ENCODE peak calls at places on chromosome 9, in six cellular contexts. One of them, this sample, is unnamed.

GRCh38 chr9:71729816-71730526 is 38.3 kb downstream of the CEMIP2 start:
- DNase-seq in cardiac muscle cell: no peak
- DNase-seq in activated CD8-positive, alpha-beta memory T cell treated with anti-CD3 and anti-CD28 coated beads for 24 hours: no peak
- DNase-seq in iris pigment epithelial cell: no peak
- DNase-seq in NCI-H2081: no peak
- DNase-seq in activated naive CD8-positive, alpha-beta T cell treated with anti-CD3 and anti-CD28 coated beads, Interleukin-2, amount 50 U/mL, for 24 hours: no peak
- DNase-seq in this sample: no peak

GRCh38 chr9:71767421-71768321 is 642 bp downstream of the CEMIP2 start:
- DNase-seq in activated naive CD8-positive, alpha-beta T cell treated with anti-CD3 and anti-CD28 coated beads, Interleukin-2, amount 50 U/mL, for 24 hours: no peak
- DNase-seq in iris pigment epithelial cell: peak
- DNase-seq in cardiac muscle cell: peak
- DNase-seq in activated CD8-positive, alpha-beta memory T cell treated with anti-CD3 and anti-CD28 coated beads for 24 hours: no peak
- DNase-seq in NCI-H2081: no peak
- DNase-seq in this sample: peak

GRCh38 chr9:120390637-120391190 is 189.3 kb downstream of the CDK5RAP2 start:
- DNase-seq in iris pigment epithelial cell: no peak
- DNase-seq in NCI-H2081: no peak
- DNase-seq in activated naive CD8-positive, alpha-beta T cell treated with anti-CD3 and anti-CD28 coated beads, Interleukin-2, amount 50 U/mL, for 24 hours: no peak
- DNase-seq in activated CD8-positive, alpha-beta memory T cell treated with anti-CD3 and anti-CD28 coated beads for 24 hours: no peak
- DNase-seq in cardiac muscle cell: no peak
- DNase-seq in this sample: no peak

GRCh38 chr9:1005043-1005667 is 28.7 kb downstream of the DMRT3 start:
- DNase-seq in iris pigment epithelial cell: peak
- DNase-seq in activated CD8-positive, alpha-beta memory T cell treated with anti-CD3 and anti-CD28 coated beads for 24 hours: no peak
- DNase-seq in activated naive CD8-positive, alpha-beta T cell treated with anti-CD3 and anti-CD28 coated beads, Interleukin-2, amount 50 U/mL, for 24 hours: no peak
- DNase-seq in NCI-H2081: peak
- DNase-seq in cardiac muscle cell: peak
- DNase-seq in this sample: peak

GRCh38 chr9:80951675-80952074 is 737.7 kb downstream of the TLE1 start:
- DNase-seq in NCI-H2081: no peak
- DNase-seq in activated CD8-positive, alpha-beta memory T cell treated with anti-CD3 and anti-CD28 coated beads for 24 hours: no peak
- DNase-seq in iris pigment epithelial cell: peak
- DNase-seq in cardiac muscle cell: no peak
- DNase-seq in activated naive CD8-positive, alpha-beta T cell treated with anti-CD3 and anti-CD28 coated beads, Interleukin-2, amount 50 U/mL, for 24 hours: no peak
- DNase-seq in this sample: peak

GRCh38 chr9:123362856-123363255 is 6.9 kb downstream of the CRB2 start:
- DNase-seq in activated CD8-positive, alpha-beta memory T cell treated with anti-CD3 and anti-CD28 coated beads for 24 hours: no peak
- DNase-seq in activated naive CD8-positive, alpha-beta T cell treated with anti-CD3 and anti-CD28 coated beads, Interleukin-2, amount 50 U/mL, for 24 hours: no peak
- DNase-seq in NCI-H2081: no peak
- DNase-seq in iris pigment epithelial cell: no peak
- DNase-seq in cardiac muscle cell: no peak
- DNase-seq in this sample: no peak

GRCh38 chr9:16004613-16005012 is 451.8 kb downstream of the CCDC171 start:
- DNase-seq in NCI-H2081: no peak
- DNase-seq in iris pigment epithelial cell: no peak
- DNase-seq in activated CD8-positive, alpha-beta memory T cell treated with anti-CD3 and anti-CD28 coated beads for 24 hours: no peak
- DNase-seq in cardiac muscle cell: no peak
- DNase-seq in activated naive CD8-positive, alpha-beta T cell treated with anti-CD3 and anti-CD28 coated beads, Interleukin-2, amount 50 U/mL, for 24 hours: no peak
- DNase-seq in this sample: no peak

GRCh38 chr9:123453904-123454321 is 97.9 kb downstream of the CRB2 start:
- DNase-seq in iris pigment epithelial cell: no peak
- DNase-seq in activated naive CD8-positive, alpha-beta T cell treated with anti-CD3 and anti-CD28 coated beads, Interleukin-2, amount 50 U/mL, for 24 hours: no peak
- DNase-seq in cardiac muscle cell: no peak
- DNase-seq in activated CD8-positive, alpha-beta memory T cell treated with anti-CD3 and anti-CD28 coated beads for 24 hours: no peak
- DNase-seq in NCI-H2081: peak
- DNase-seq in this sample: no peak

GRCh38 chr9:121771418-121771817 is 120.0 kb downstream of the DAB2IP start:
- DNase-seq in activated CD8-positive, alpha-beta memory T cell treated with anti-CD3 and anti-CD28 coated beads for 24 hours: no peak
- DNase-seq in cardiac muscle cell: no peak
- DNase-seq in NCI-H2081: no peak
- DNase-seq in activated naive CD8-positive, alpha-beta T cell treated with anti-CD3 and anti-CD28 coated beads, Interleukin-2, amount 50 U/mL, for 24 hours: no peak
- DNase-seq in iris pigment epithelial cell: no peak
- DNase-seq in this sample: no peak

GRCh38 chr9:137162505-137163100 is 7.2 kb downstream of the LRRC26 start:
- DNase-seq in iris pigment epithelial cell: no peak
- DNase-seq in activated CD8-positive, alpha-beta memory T cell treated with anti-CD3 and anti-CD28 coated beads for 24 hours: no peak
- DNase-seq in NCI-H2081: no peak
- DNase-seq in activated naive CD8-positive, alpha-beta T cell treated with anti-CD3 and anti-CD28 coated beads, Interleukin-2, amount 50 U/mL, for 24 hours: no peak
- DNase-seq in cardiac muscle cell: peak
- DNase-seq in this sample: no peak

GRCh38 chr9:136520053-136520540 is 25.8 kb downstream of the NOTCH1 start:
- DNase-seq in iris pigment epithelial cell: no peak
- DNase-seq in NCI-H2081: no peak
- DNase-seq in cardiac muscle cell: no peak
- DNase-seq in activated naive CD8-positive, alpha-beta T cell treated with anti-CD3 and anti-CD28 coated beads, Interleukin-2, amount 50 U/mL, for 24 hours: no peak
- DNase-seq in activated CD8-positive, alpha-beta memory T cell treated with anti-CD3 and anti-CD28 coated beads for 24 hours: no peak
- DNase-seq in this sample: no peak

GRCh38 chr9:96217358-96217755 is 84.6 kb downstream of the HSD17B3 start:
- DNase-seq in activated naive CD8-positive, alpha-beta T cell treated with anti-CD3 and anti-CD28 coated beads, Interleukin-2, amount 50 U/mL, for 24 hours: no peak
- DNase-seq in cardiac muscle cell: peak
- DNase-seq in iris pigment epithelial cell: no peak
- DNase-seq in NCI-H2081: no peak
- DNase-seq in activated CD8-positive, alpha-beta memory T cell treated with anti-CD3 and anti-CD28 coated beads for 24 hours: no peak
- DNase-seq in this sample: no peak

GRCh38 chr9:26326473-26327044 is 566.0 kb downstream of the CAAP1 start:
- DNase-seq in NCI-H2081: peak
- DNase-seq in iris pigment epithelial cell: peak
- DNase-seq in activated CD8-positive, alpha-beta memory T cell treated with anti-CD3 and anti-CD28 coated beads for 24 hours: no peak
- DNase-seq in activated naive CD8-positive, alpha-beta T cell treated with anti-CD3 and anti-CD28 coated beads, Interleukin-2, amount 50 U/mL, for 24 hours: peak
- DNase-seq in cardiac muscle cell: peak
- DNase-seq in this sample: peak

GRCh38 chr9:137114220-137114612 is 317 bp downstream of the DPP7 start:
- DNase-seq in NCI-H2081: no peak
- DNase-seq in cardiac muscle cell: no peak
- DNase-seq in activated naive CD8-positive, alpha-beta T cell treated with anti-CD3 and anti-CD28 coated beads, Interleukin-2, amount 50 U/mL, for 24 hours: no peak
- DNase-seq in activated CD8-positive, alpha-beta memory T cell treated with anti-CD3 and anti-CD28 coated beads for 24 hours: no peak
- DNase-seq in iris pigment epithelial cell: no peak
- DNase-seq in this sample: no peak

GRCh38 chr9:114057161-114057560 is 20.9 kb downstream of the AMBP start:
- DNase-seq in iris pigment epithelial cell: no peak
- DNase-seq in activated CD8-positive, alpha-beta memory T cell treated with anti-CD3 and anti-CD28 coated beads for 24 hours: no peak
- DNase-seq in NCI-H2081: no peak
- DNase-seq in cardiac muscle cell: no peak
- DNase-seq in activated naive CD8-positive, alpha-beta T cell treated with anti-CD3 and anti-CD28 coated beads, Interleukin-2, amount 50 U/mL, for 24 hours: no peak
- DNase-seq in this sample: no peak

GRCh38 chr9:79221084-79221483 is 350.7 kb upstream of the TLE4 start:
- DNase-seq in cardiac muscle cell: no peak
- DNase-seq in activated naive CD8-positive, alpha-beta T cell treated with anti-CD3 and anti-CD28 coated beads, Interleukin-2, amount 50 U/mL, for 24 hours: no peak
- DNase-seq in activated CD8-positive, alpha-beta memory T cell treated with anti-CD3 and anti-CD28 coated beads for 24 hours: no peak
- DNase-seq in iris pigment epithelial cell: peak
- DNase-seq in NCI-H2081: no peak
- DNase-seq in this sample: peak